ENCODE peak calls at places on chromosomes 7 and 10, in eight cellular contexts. W is pulmonary artery endothelial cell, J is fibroblast of gingiva, Z is germinal center, L is EL, X is amniotic stem cell, I is iPS DF 6.9, Q is right cardiac atrium. C is an unnamed sample.

GRCh38 chr7:117941138-117941810 is 68.0 kb upstream of the CTTNBP2 start:
- DNase-seq in W (no peak), J (no peak), Z (no peak), L (no peak), X (no peak), I (no peak), Q (no peak), C (no peak)

GRCh38 chr10:68096913-68097509 is 12.3 kb upstream of the MYPN start:
- DNase-seq in W (peak; percentile 55), J (peak; percentile 91), Z (no peak), L (peak; percentile 91), X (peak; percentile 71), I (no peak), Q (no peak), C (peak; percentile 92)

GRCh38 chr10:29646238-29646902 is 11.6 kb upstream of the SVIL start:
- DNase-seq in W (no peak), J (peak; percentile 100), Z (no peak), L (peak; percentile 45), X (peak; percentile 80), I (no peak), Q (no peak), C (no peak)

GRCh38 chr10:29496341-29497162 is 138.2 kb downstream of the SVIL start:
- DNase-seq in W (peak; percentile 13), J (peak; percentile 52), Z (peak; percentile 53), L (peak; percentile 65), X (peak; percentile 24), I (no peak), Q (peak; percentile 89), C (peak; percentile 9)

GRCh38 chr7:70189261-70189660 is 591.0 kb downstream of the AUTS2 start:
- DNase-seq in W (no peak), J (peak; percentile 10), Z (no peak), L (no peak), X (no peak), I (no peak), Q (no peak), C (no peak)

GRCh38 chr7:73338321-73338720 is 10.4 kb downstream of the FKBP6 start:
- DNase-seq in W (no peak), J (no peak), Z (no peak), L (no peak), X (no peak), I (no peak), Q (no peak), C (no peak)

GRCh38 chr7:98760201-98760651 is 109.6 kb downstream of the TMEM130 start:
- DNase-seq in W (no peak), J (no peak), Z (no peak), L (peak; percentile 46), X (no peak), I (no peak), Q (no peak), C (no peak)

GRCh38 chr7:22841954-22842353 is 19.3 kb upstream of the TOMM7 start:
- DNase-seq in W (no peak), J (peak; percentile 99), Z (no peak), L (peak; percentile 20), X (no peak), I (no peak), Q (no peak), C (no peak)

GRCh38 chr7:135971366-135971725 is 5.8 kb downstream of the MTPN start:
- DNase-seq in W (no peak), J (no peak), Z (no peak), L (no peak), X (no peak), I (no peak), Q (no peak), C (no peak)

GRCh38 chr7:39720586-39720985 is 97.2 kb downstream of the RALA start:
- DNase-seq in W (no peak), J (no peak), Z (no peak), L (no peak), X (no peak), I (no peak), Q (no peak), C (no peak)

GRCh38 chr7:117750612-117751563 is 122.4 kb downstream of the CTTNBP2 start:
- DNase-seq in W (no peak), J (peak; percentile 35), Z (no peak), L (peak; percentile 5), X (peak; percentile 0), I (no peak), Q (no peak), C (no peak)

GRCh38 chr10:78059916-78060315 is 26.3 kb downstream of the RPS24 start:
- DNase-seq in W (no peak), J (no peak), Z (no peak), L (no peak), X (no peak), I (no peak), Q (no peak), C (no peak)

GRCh38 chr10:110827872-110828271 is 43.9 kb upstream of the PDCD4 start:
- DNase-seq in W (no peak), J (no peak), Z (no peak), L (no peak), X (no peak), I (no peak), Q (peak; percentile 78), C (no peak)

GRCh38 chr7:48285365-48285764 is 114.1 kb downstream of the ABCA13 start:
- DNase-seq in W (no peak), J (no peak), Z (no peak), L (peak; percentile 90), X (no peak), I (no peak), Q (no peak), C (peak; percentile 93)

GRCh38 chr7:11328309-11328708 is 354.6 kb downstream of the PHF14 start:
- DNase-seq in W (no peak), J (no peak), Z (no peak), L (peak; percentile 5), X (no peak), I (no peak), Q (no peak), C (no peak)

GRCh38 chr10:13922591-13922990 is 335.8 kb downstream of the PRPF18 start:
- DNase-seq in W (no peak), J (peak; percentile 68), Z (no peak), L (peak; percentile 58), X (peak; percentile 7), I (no peak), Q (no peak), C (no peak)

GRCh38 chr7:82950436-82950835 is 212.2 kb downstream of the PCLO start:
- DNase-seq in W (no peak), J (no peak), Z (no peak), L (no peak), X (no peak), I (no peak), Q (no peak), C (no peak)

GRCh38 chr7:154767194-154767593 is 235.7 kb downstream of the PAXIP1 start:
- DNase-seq in W (no peak), J (no peak), Z (no peak), L (no peak), X (no peak), I (no peak), Q (no peak), C (no peak)

GRCh38 chr7:113752289-113752688 is 166.5 kb downstream of the PPP1R3A start:
- DNase-seq in W (no peak), J (no peak), Z (no peak), L (no peak), X (no peak), I (no peak), Q (no peak), C (no peak)

GRCh38 chr7:116956515-116956804 is 3.2 kb downstream of the ST7 start:
- DNase-seq in W (no peak), J (no peak), Z (no peak), L (no peak), X (no peak), I (no peak), Q (no peak), C (no peak)

GRCh38 chr7:44057181-44057848 is 8.1 kb downstream of the PGAM2 start:
- DNase-seq in W (no peak), J (no peak), Z (no peak), L (no peak), X (no peak), I (no peak), Q (peak; percentile 45), C (no peak)

GRCh38 chr7:33193308-33193864 is 64.0 kb downstream of the BBS9 start:
- DNase-seq in W (no peak), J (no peak), Z (no peak), L (no peak), X (no peak), I (no peak), Q (no peak), C (no peak)

GRCh38 chr7:104450861-104451260 is 122.5 kb downstream of the LHFPL3 start:
- DNase-seq in W (no peak), J (no peak), Z (no peak), L (no peak), X (no peak), I (no peak), Q (no peak), C (no peak)

GRCh38 chr7:149284343-149284742 is 22.3 kb downstream of the ZNF783 start:
- DNase-seq in W (no peak), J (no peak), Z (peak; percentile 31), L (no peak), X (no peak), I (no peak), Q (no peak), C (no peak)

GRCh38 chr7:104627516-104627915 is 299.1 kb downstream of the LHFPL3 start:
- DNase-seq in W (no peak), J (no peak), Z (no peak), L (peak; percentile 25), X (peak; percentile 21), I (peak; percentile 11), Q (peak; percentile 35), C (no peak)

GRCh38 chr7:67878808-67879207 is 882.2 kb downstream of the TYW1 start:
- DNase-seq in W (no peak), J (no peak), Z (no peak), L (no peak), X (no peak), I (no peak), Q (no peak), C (no peak)

GRCh38 chr7:35753761-35754603 is 46.9 kb upstream of the SEPTIN7 start:
- DNase-seq in W (no peak), J (peak; percentile 51), Z (no peak), L (no peak), X (no peak), I (no peak), Q (peak; percentile 83), C (no peak)

GRCh38 chr7:46571996-46572395 is 650.9 kb upstream of the IGFBP3 start:
- DNase-seq in W (no peak), J (peak; percentile 68), Z (no peak), L (no peak), X (no peak), I (no peak), Q (no peak), C (no peak)

GRCh38 chr10:43899224-43899959 is 250.7 kb upstream of the ZNF32 start:
- DNase-seq in W (no peak), J (no peak), Z (no peak), L (peak; percentile 51), X (no peak), I (no peak), Q (no peak), C (no peak)

GRCh38 chr7:76358053-76358477 is 726 bp downstream of the YWHAG start:
- DNase-seq in W (no peak), J (no peak), Z (peak; percentile 75), L (peak; percentile 39), X (no peak), I (no peak), Q (peak; percentile 87), C (no peak)

GRCh38 chr7:43647772-43648643 is 65.1 kb downstream of the STK17A start:
- DNase-seq in W (peak; percentile 94), J (peak; percentile 99), Z (no peak), L (peak; percentile 99), X (peak; percentile 98), I (no peak), Q (peak; percentile 83), C (peak; percentile 100)

GRCh38 chr7:26616235-26616634 is 248.2 kb downstream of the SKAP2 start:
- DNase-seq in W (no peak), J (no peak), Z (no peak), L (peak; percentile 3), X (no peak), I (no peak), Q (no peak), C (no peak)

GRCh38 chr10:99667108-99667751 is 7.9 kb downstream of the ENTPD7 start:
- DNase-seq in W (no peak), J (no peak), Z (no peak), L (peak; percentile 93), X (no peak), I (no peak), Q (no peak), C (peak; percentile 80)

GRCh38 chr10:116444527-116445142 is 17.0 kb downstream of the PNLIPRP3 start:
- DNase-seq in W (no peak), J (no peak), Z (peak; percentile 16), L (peak; percentile 30), X (no peak), I (peak; percentile 39), Q (no peak), C (peak; percentile 8)